ENCODE peak calls at places on chromosomes 4 and X, in seven cellular contexts. M is stomach, R is cardiac muscle cell, G is ovary, K is heart right ventricle, H is tibial artery, B is OCI-LY7. Y is an unnamed sample.

GRCh38 chrX:119696251-119696890 is 3.4 kb upstream of the SEPTIN6 start:
- DNase-seq in R (no peak), G (no peak), K (no peak), B (peak), H (no peak), M (no peak), Y (no peak)

GRCh38 chrX:31353095-31353494 is 281.3 kb upstream of the FTHL17 start:
- DNase-seq in M (no peak), R (peak), B (no peak), G (no peak), K (no peak), H (no peak), Y (no peak)

GRCh38 chr4:144582105-144582850 is 63.7 kb upstream of the HHIP start:
- DNase-seq in K (no peak), H (no peak), G (no peak), R (no peak), M (no peak), B (no peak), Y (no peak)

GRCh38 chr4:158015241-158015640 is 157.6 kb downstream of the GASK1B start:
- DNase-seq in B (no peak), M (no peak), G (no peak), H (no peak), K (no peak), R (peak), Y (no peak)

GRCh38 chr4:129278868-129279267 is 182.9 kb downstream of the C4orf33 start:
- DNase-seq in B (no peak), G (no peak), H (no peak), M (no peak), K (no peak), R (no peak), Y (no peak)

GRCh38 chr4:176387571-176387970 is 67.8 kb downstream of the SPCS3 start:
- DNase-seq in M (no peak), K (no peak), B (no peak), R (peak), H (no peak), G (no peak), Y (no peak)

GRCh38 chrX:126836195-126836594 is 16.7 kb downstream of the PRR32 start:
- DNase-seq in R (no peak), H (no peak), K (no peak), M (no peak), B (no peak), G (no peak), Y (no peak)

GRCh38 chr4:155376387-155377268 is at the start of gene MAP9:
- DNase-seq in H (peak), M (peak), R (peak), K (peak), G (peak), B (peak), Y (peak)

GRCh38 chrX:84219551-84219950 is 31.6 kb upstream of the RPS6KA6 start:
- DNase-seq in B (no peak), H (no peak), G (no peak), K (no peak), M (no peak), R (no peak), Y (no peak)

GRCh38 chrX:13994104-13994503 is 35.6 kb downstream of the GEMIN8 start:
- DNase-seq in H (no peak), G (no peak), B (no peak), R (no peak), M (no peak), K (no peak), Y (no peak)

GRCh38 chr4:152246659-152247058 is 289.2 kb downstream of the FBXW7 start:
- DNase-seq in G (no peak), R (no peak), H (no peak), M (no peak), K (no peak), B (no peak), Y (no peak)

GRCh38 chr4:140861359-140862181 is 105.4 kb upstream of the TBC1D9 start:
- DNase-seq in R (peak), M (peak), G (peak), B (peak), H (peak), K (no peak), Y (peak)

GRCh38 chrX:110316351-110317078 is 1.4 kb downstream of the AMMECR1 start:
- DNase-seq in G (no peak), H (no peak), R (peak), M (no peak), K (no peak), B (no peak), Y (no peak)

GRCh38 chrX:23631136-23631535 is 36.2 kb upstream of the PRDX4 start:
- DNase-seq in B (no peak), R (no peak), M (no peak), K (no peak), G (no peak), H (no peak), Y (no peak)

GRCh38 chrX:79325263-79325958 is 41.7 kb downstream of the ITM2A start:
- DNase-seq in K (no peak), H (no peak), M (no peak), B (no peak), R (no peak), G (no peak), Y (no peak)

GRCh38 chr4:36610628-36611027 is 329.2 kb downstream of the DTHD1 start:
- DNase-seq in R (no peak), G (no peak), B (no peak), M (no peak), H (no peak), K (no peak), Y (no peak)

GRCh38 chrX:17456526-17456925 is 81.5 kb downstream of the NHS start:
- DNase-seq in K (no peak), B (no peak), G (no peak), H (no peak), M (no peak), R (no peak), Y (no peak)

GRCh38 chr4:87657525-87657924 is 7.4 kb downstream of the DMP1 start:
- DNase-seq in B (no peak), M (no peak), H (no peak), G (no peak), K (no peak), R (peak), Y (no peak)

GRCh38 chr4:94934864-94935263 is 177.1 kb downstream of the BMPR1B start:
- DNase-seq in G (no peak), M (no peak), B (no peak), R (no peak), K (no peak), H (no peak), Y (no peak)

GRCh38 chr4:11367371-11367770 is 61.3 kb downstream of the HS3ST1 start:
- DNase-seq in K (peak), M (peak), B (no peak), H (peak), R (peak), G (peak), Y (no peak)

GRCh38 chr4:40299126-40299525 is 36.0 kb upstream of the CHRNA9 start:
- DNase-seq in G (no peak), M (no peak), B (peak), H (no peak), R (no peak), K (no peak), Y (no peak)

GRCh38 chrX:134634691-134635090 is 23.6 kb downstream of the PLAC1 start:
- DNase-seq in K (no peak), G (no peak), B (no peak), R (peak), M (no peak), H (no peak), Y (no peak)

GRCh38 chrX:39896951-39897740 is 200.6 kb downstream of the BCOR start:
- DNase-seq in B (no peak), K (peak), R (peak), H (peak), M (no peak), G (peak), Y (no peak)

GRCh38 chr4:156252300-156253016 is 298.8 kb upstream of the CTSO start:
- DNase-seq in G (no peak), K (no peak), R (peak), M (no peak), H (no peak), B (no peak), Y (no peak)

GRCh38 chrX:35890699-35891098 is 28.8 kb upstream of the CFAP47 start:
- DNase-seq in B (peak), H (peak), K (no peak), M (peak), R (peak), G (no peak), Y (peak)

GRCh38 chr4:86741841-86742240 is 107.3 kb downstream of the SLC10A6 start:
- DNase-seq in B (no peak), R (no peak), K (no peak), G (no peak), M (no peak), H (no peak), Y (no peak)

GRCh38 chrX:115232933-115233496 is 881 bp downstream of the LRCH2 start:
- DNase-seq in G (no peak), R (peak), M (no peak), B (no peak), K (no peak), H (no peak), Y (no peak)
- H3K4me3 ChIP-seq in G (peak), R (peak), M (peak), B (no peak), K (peak), H (peak), Y (peak)

GRCh38 chr4:6474053-6474568 is 1.7 kb upstream of the PPP2R2C start:
- DNase-seq in H (no peak), M (no peak), B (no peak), R (no peak), G (no peak), K (no peak), Y (peak)
- TF ChIP-seq CTCF in H (no peak), M (no peak), B (peak), R (peak), G (no peak), K (no peak), Y (peak)

DNA sequence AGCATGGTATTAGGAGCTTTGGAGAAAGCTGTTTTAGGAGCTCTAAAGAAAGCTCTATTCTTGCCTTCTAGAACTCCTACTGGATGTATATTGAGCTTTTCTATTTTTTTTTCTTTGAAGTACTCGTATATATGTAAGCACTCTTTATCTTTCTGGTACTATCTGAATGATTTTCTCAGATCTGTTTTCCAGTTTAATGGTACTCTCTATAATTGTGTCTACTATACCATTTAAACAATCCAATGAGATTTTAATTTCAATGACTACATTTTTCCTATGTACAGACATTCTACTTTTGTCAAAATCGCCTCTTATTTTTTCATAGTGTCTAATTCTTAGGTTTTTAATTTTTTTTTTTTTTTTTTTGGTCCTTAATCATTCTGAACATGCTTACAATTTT is 328.1 kb downstream of the DCTD start:
- DNase-seq in H (no peak), G (no peak), M (no peak), R (no peak), K (no peak), B (no peak), Y (no peak)
- H3K27ac ChIP-seq in H (no peak), G (no peak), M (no peak), R (no peak), K (no peak), B (no peak), Y (no peak)

GRCh38 chr4:24750106-24750505 is 45.3 kb upstream of the SOD3 start:
- DNase-seq in G (no peak), H (no peak), R (no peak), M (no peak), B (no peak), K (no peak), Y (no peak)

GRCh38 chr4:24752140-24752539 is 43.2 kb upstream of the SOD3 start:
- DNase-seq in H (no peak), M (no peak), B (no peak), K (no peak), R (no peak), G (no peak), Y (no peak)

GRCh38 chr4:24754586-24754985 is 40.8 kb upstream of the SOD3 start:
- DNase-seq in H (no peak), G (no peak), M (no peak), K (no peak), B (no peak), R (no peak), Y (no peak)

GRCh38 chr4:24748758-24749350 is 46.5 kb upstream of the SOD3 start:
- DNase-seq in G (peak), M (no peak), B (no peak), R (peak), K (no peak), H (no peak), Y (no peak)

GRCh38 chr4:24753519-24753918 is 41.9 kb upstream of the SOD3 start:
- DNase-seq in G (no peak), B (no peak), R (no peak), M (no peak), H (no peak), K (no peak), Y (no peak)
- H3K4me3 ChIP-seq in G (no peak), B (no peak), R (no peak), M (no peak), H (no peak), K (no peak), Y (no peak)

GRCh38 chr4:150960079-150960478 is 55.0 kb downstream of the LRBA start:
- DNase-seq in G (no peak), K (no peak), B (no peak), H (no peak), M (no peak), R (peak), Y (peak)
- TF ChIP-seq CTCF in G (no peak), K (peak), B (peak), H (peak), M (no peak), R (peak), Y (peak)

GRCh38 chr4:121307441-121308327 is 73.1 kb downstream of the QRFPR start:
- DNase-seq in H (no peak), B (peak), K (no peak), M (no peak), R (peak), G (no peak), Y (peak)
- H3K27ac ChIP-seq in H (no peak), B (no peak), K (no peak), M (no peak), R (no peak), G (no peak), Y (no peak)

GRCh38 chrX:19862634-19863236 is 24.7 kb downstream of the SH3KBP1 start:
- DNase-seq in M (no peak), R (no peak), H (no peak), K (no peak), G (no peak), B (no peak), Y (no peak)

GRCh38 chrX:19863237-19864223 is 23.9 kb downstream of the SH3KBP1 start:
- DNase-seq in B (peak), R (no peak), G (no peak), K (peak), M (no peak), H (no peak), Y (no peak)

GRCh38 chrX:19865567-19866363 is 21.6 kb downstream of the SH3KBP1 start:
- DNase-seq in R (no peak), H (no peak), B (no peak), G (no peak), M (no peak), K (no peak), Y (peak)

GRCh38 chrX:19866626-19867410 is 20.6 kb downstream of the SH3KBP1 start:
- DNase-seq in H (no peak), B (no peak), K (no peak), M (no peak), R (no peak), G (no peak), Y (no peak)

GRCh38 chrX:19864736-19865135 is 22.7 kb downstream of the SH3KBP1 start:
- DNase-seq in M (no peak), R (no peak), G (no peak), B (peak), K (no peak), H (no peak), Y (no peak)
- H3K4me3 ChIP-seq in M (no peak), R (no peak), G (no peak), B (peak), K (no peak), H (no peak), Y (no peak)

GRCh38 chrX:72554448-72555140 is 18.0 kb downstream of the HDAC8 start:
- DNase-seq in H (peak), R (peak), M (no peak), K (peak), G (no peak), B (peak), Y (peak)
- TF ChIP-seq CTCF in H (no peak), R (no peak), M (no peak), K (no peak), G (no peak), B (peak), Y (peak)

GRCh38 chr4:168528131-168528949 is 31.5 kb downstream of the PALLD start:
- DNase-seq in B (no peak), R (peak), K (no peak), G (no peak), H (no peak), M (no peak), Y (no peak)
- H3K27ac ChIP-seq in B (no peak), R (no peak), K (no peak), G (no peak), H (no peak), M (no peak), Y (no peak)

Y was measured in WERI-Rb-1.